ENCODE peak calls at places on chromosomes 3 and 15, in five cellular contexts. One of them, this sample, is unnamed.

GRCh38 chr3:194439915-194440550 is 41.0 kb upstream of the GP5 start:
- DNase-seq in fibroblast of pulmonary artery: no peak
- DNase-seq in HFF-Myc: no peak
- DNase-seq in body of pancreas: no peak
- DNase-seq in epithelial cell of esophagus: no peak
- DNase-seq in this sample: no peak

GRCh38 chr3:100759162-100759561 is 49.9 kb downstream of the TFG start:
- DNase-seq in fibroblast of pulmonary artery: no peak
- DNase-seq in HFF-Myc: no peak
- DNase-seq in body of pancreas: no peak
- DNase-seq in epithelial cell of esophagus: no peak
- DNase-seq in this sample: no peak

GRCh38 chr3:195110647-195111321 is 160.2 kb downstream of the XXYLT1 start:
- DNase-seq in fibroblast of pulmonary artery: no peak
- DNase-seq in HFF-Myc: no peak
- DNase-seq in body of pancreas: peak; percentile 22
- DNase-seq in epithelial cell of esophagus: no peak
- DNase-seq in this sample: no peak

GRCh38 chr15:44584162-44584749 is 47.3 kb downstream of the EIF3J start:
- DNase-seq in fibroblast of pulmonary artery: peak; percentile 51
- DNase-seq in HFF-Myc: no peak
- DNase-seq in body of pancreas: peak; percentile 46
- DNase-seq in epithelial cell of esophagus: peak; percentile 65
- DNase-seq in this sample: no peak

GRCh38 chr15:70742928-70743327 is 20.4 kb downstream of the UACA start:
- DNase-seq in fibroblast of pulmonary artery: no peak
- DNase-seq in HFF-Myc: no peak
- DNase-seq in body of pancreas: no peak
- DNase-seq in epithelial cell of esophagus: no peak
- DNase-seq in this sample: no peak

GRCh38 chr15:69314174-69314573 is 15.5 kb downstream of the PAQR5 start:
- DNase-seq in fibroblast of pulmonary artery: no peak
- DNase-seq in HFF-Myc: no peak
- DNase-seq in body of pancreas: no peak
- DNase-seq in epithelial cell of esophagus: no peak
- DNase-seq in this sample: no peak

GRCh38 chr3:195251336-195252065 is 19.5 kb downstream of the XXYLT1 start:
- DNase-seq in fibroblast of pulmonary artery: no peak
- DNase-seq in HFF-Myc: no peak
- DNase-seq in body of pancreas: no peak
- DNase-seq in epithelial cell of esophagus: no peak
- DNase-seq in this sample: no peak

GRCh38 chr3:113008117-113008516 is 17.3 kb downstream of the GTPBP8 start:
- DNase-seq in fibroblast of pulmonary artery: peak; percentile 34
- DNase-seq in HFF-Myc: no peak
- DNase-seq in body of pancreas: no peak
- DNase-seq in epithelial cell of esophagus: no peak
- DNase-seq in this sample: no peak

GRCh38 chr3:116276637-116277036 is 168.7 kb downstream of the LSAMP start:
- DNase-seq in fibroblast of pulmonary artery: no peak
- DNase-seq in HFF-Myc: no peak
- DNase-seq in body of pancreas: no peak
- DNase-seq in epithelial cell of esophagus: no peak
- DNase-seq in this sample: no peak

GRCh38 chr3:127735767-127736693 is 63.3 kb downstream of the ABTB1 start:
- DNase-seq in fibroblast of pulmonary artery: peak; percentile 72
- DNase-seq in HFF-Myc: peak; percentile 42
- DNase-seq in body of pancreas: peak; percentile 53
- DNase-seq in epithelial cell of esophagus: peak; percentile 73
- DNase-seq in this sample: peak; percentile 85

GRCh38 chr15:35437157-35437556 is 108.8 kb downstream of the DPH6 start:
- DNase-seq in fibroblast of pulmonary artery: peak; percentile 34
- DNase-seq in HFF-Myc: peak; percentile 6
- DNase-seq in body of pancreas: no peak
- DNase-seq in epithelial cell of esophagus: peak; percentile 6
- DNase-seq in this sample: no peak

GRCh38 chr15:58065445-58066041 is at the start of gene ALDH1A2:
- DNase-seq in fibroblast of pulmonary artery: no peak
- DNase-seq in HFF-Myc: no peak
- DNase-seq in body of pancreas: peak; percentile 27
- DNase-seq in epithelial cell of esophagus: no peak
- DNase-seq in this sample: no peak

GRCh38 chr15:88894348-88894818 is 961 bp downstream of the HAPLN3 start:
- DNase-seq in fibroblast of pulmonary artery: peak; percentile 51
- DNase-seq in HFF-Myc: no peak
- DNase-seq in body of pancreas: peak; percentile 61
- DNase-seq in epithelial cell of esophagus: peak; percentile 83
- DNase-seq in this sample: no peak

GRCh38 chr3:35760147-35760546 is 120.8 kb downstream of the ARPP21 start:
- DNase-seq in fibroblast of pulmonary artery: no peak
- DNase-seq in HFF-Myc: no peak
- DNase-seq in body of pancreas: no peak
- DNase-seq in epithelial cell of esophagus: no peak
- DNase-seq in this sample: no peak

GRCh38 chr3:151558621-151559020 is 97.8 kb upstream of the IGSF10 start:
- DNase-seq in fibroblast of pulmonary artery: peak; percentile 48
- DNase-seq in HFF-Myc: no peak
- DNase-seq in body of pancreas: no peak
- DNase-seq in epithelial cell of esophagus: no peak
- DNase-seq in this sample: no peak

GRCh38 chr15:73650387-73651126 is 17.4 kb upstream of the NPTN start:
- DNase-seq in fibroblast of pulmonary artery: peak; percentile 84
- DNase-seq in HFF-Myc: no peak
- DNase-seq in body of pancreas: no peak
- DNase-seq in epithelial cell of esophagus: peak; percentile 85
- DNase-seq in this sample: no peak

GRCh38 chr15:63905131-63905530 is 71.4 kb upstream of the HERC1 start:
- DNase-seq in fibroblast of pulmonary artery: no peak
- DNase-seq in HFF-Myc: no peak
- DNase-seq in body of pancreas: no peak
- DNase-seq in epithelial cell of esophagus: no peak
- DNase-seq in this sample: no peak

DNA sequence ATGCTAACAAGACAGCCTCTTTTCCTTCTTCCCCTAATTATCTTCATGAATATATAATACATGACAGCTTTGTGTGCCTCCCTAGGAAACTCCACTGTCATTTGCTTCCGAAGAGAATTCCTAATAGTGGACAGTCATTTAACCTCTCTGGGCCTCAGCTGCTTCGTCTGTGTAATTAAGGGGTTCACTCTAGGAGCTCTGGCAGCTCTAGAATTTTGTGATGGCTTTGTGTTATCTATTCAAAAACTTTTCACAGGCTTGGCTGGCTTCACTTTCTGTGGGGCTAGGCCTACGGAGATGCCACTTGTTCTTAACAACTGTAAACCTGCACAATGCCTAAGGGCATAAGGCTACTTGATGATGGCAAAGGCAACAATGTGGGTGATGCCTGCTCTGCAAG is 333.9 kb upstream of the UMPS start:
- DNase-seq in fibroblast of pulmonary artery: no peak
- DNase-seq in HFF-Myc: no peak
- DNase-seq in body of pancreas: no peak
- DNase-seq in epithelial cell of esophagus: peak; percentile 10
- DNase-seq in this sample: no peak
- H3K4me3 ChIP-seq in fibroblast of pulmonary artery: no peak overlapping the region
- H3K4me3 ChIP-seq in HFF-Myc: no peak overlapping the region
- H3K4me3 ChIP-seq in body of pancreas: no peak overlapping the region
- H3K4me3 ChIP-seq in epithelial cell of esophagus: no peak overlapping the region
- H3K4me3 ChIP-seq in this sample: no peak overlapping the region

GRCh38 chr3:50885491-50885890 is 210.8 kb downstream of the DOCK3 start:
- DNase-seq in fibroblast of pulmonary artery: no peak
- DNase-seq in HFF-Myc: no peak
- DNase-seq in body of pancreas: no peak
- DNase-seq in epithelial cell of esophagus: peak; percentile 3
- DNase-seq in this sample: no peak
- TF ChIP-seq CTCF in fibroblast of pulmonary artery: no peak
- TF ChIP-seq CTCF in HFF-Myc: no peak
- TF ChIP-seq CTCF in body of pancreas: no peak
- TF ChIP-seq CTCF in epithelial cell of esophagus: peak; percentile 28
- TF ChIP-seq CTCF in this sample: no peak

DNA sequence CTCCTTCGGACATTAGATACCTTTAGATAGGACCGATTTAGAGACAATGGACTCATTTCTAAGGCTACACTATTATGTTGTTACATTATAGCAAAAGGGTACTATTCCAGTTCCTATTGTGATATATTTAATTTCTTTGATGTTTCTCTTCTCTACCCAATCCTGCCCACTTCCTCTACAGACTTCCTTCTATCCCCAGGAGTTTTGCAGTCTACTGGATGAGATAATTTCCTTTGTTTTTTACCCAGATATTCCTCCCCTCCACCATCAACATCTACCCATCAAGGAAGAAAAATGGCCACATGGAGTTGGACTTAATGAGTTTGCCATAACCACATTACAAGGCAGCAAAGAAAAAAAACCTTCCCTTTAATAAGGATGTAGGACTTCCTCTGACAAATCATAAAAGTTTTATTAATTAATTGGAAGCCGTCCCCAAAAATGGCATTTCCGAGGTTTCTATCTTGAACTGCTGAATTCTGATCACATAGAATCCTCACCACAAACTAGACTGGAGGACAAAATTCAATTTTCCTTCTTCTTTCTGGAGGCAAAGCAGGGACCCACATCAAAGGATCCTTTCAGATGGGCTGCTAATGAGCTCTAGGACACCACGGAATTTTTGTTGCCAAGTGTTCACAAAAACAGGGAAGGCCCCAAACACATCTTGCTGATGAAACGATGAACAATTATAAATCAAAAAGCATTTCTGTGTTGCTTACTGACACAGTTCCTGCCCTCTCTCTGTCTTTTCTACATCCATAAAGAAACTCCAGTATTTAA is 33.4 kb downstream of the FRMD4B start:
- DNase-seq in fibroblast of pulmonary artery: no peak
- DNase-seq in HFF-Myc: no peak
- DNase-seq in body of pancreas: no peak
- DNase-seq in epithelial cell of esophagus: no peak
- DNase-seq in this sample: no peak
- H3K4me3 ChIP-seq in fibroblast of pulmonary artery: no peak overlapping the region
- H3K4me3 ChIP-seq in HFF-Myc: no peak overlapping the region
- H3K4me3 ChIP-seq in body of pancreas: no peak overlapping the region
- H3K4me3 ChIP-seq in epithelial cell of esophagus: no peak overlapping the region
- H3K4me3 ChIP-seq in this sample: no peak overlapping the region

DNA sequence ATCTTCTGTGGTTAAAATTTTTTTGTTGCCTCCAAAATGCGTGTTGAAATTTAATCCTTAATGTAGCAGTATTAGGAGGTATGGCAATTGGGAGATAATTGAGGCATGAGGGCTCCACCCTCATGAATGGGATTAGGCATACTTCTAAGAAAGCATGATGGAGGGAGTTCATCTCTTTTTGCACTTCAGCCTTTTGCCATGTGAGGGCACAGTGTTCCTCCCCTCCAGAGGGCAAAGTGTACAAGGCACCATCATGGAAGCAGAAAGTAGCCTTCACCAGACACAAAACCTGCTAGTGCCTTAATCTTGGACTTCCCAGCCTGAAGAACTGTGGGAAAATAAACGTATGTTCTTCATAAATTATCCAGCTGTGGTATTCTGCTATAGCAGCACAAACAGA is 429.5 kb downstream of the ZIC1 start:
- DNase-seq in fibroblast of pulmonary artery: peak; percentile 32
- DNase-seq in HFF-Myc: no peak
- DNase-seq in body of pancreas: no peak
- DNase-seq in epithelial cell of esophagus: peak; percentile 16
- DNase-seq in this sample: no peak
- TF ChIP-seq CTCF in fibroblast of pulmonary artery: peak; percentile 46
- TF ChIP-seq CTCF in HFF-Myc: peak; percentile 34
- TF ChIP-seq CTCF in body of pancreas: no peak
- TF ChIP-seq CTCF in epithelial cell of esophagus: no peak
- TF ChIP-seq CTCF in this sample: peak; percentile 31

GRCh38 chr15:99250494-99251435 is 516 bp upstream of the LRRC28 start:
- DNase-seq in fibroblast of pulmonary artery: peak; percentile 100
- DNase-seq in HFF-Myc: peak; percentile 98
- DNase-seq in body of pancreas: peak; percentile 99
- DNase-seq in epithelial cell of esophagus: peak; percentile 99
- DNase-seq in this sample: peak; percentile 88

GRCh38 chr15:99250001-99250400 is 620 bp upstream of the TTC23 start:
- DNase-seq in fibroblast of pulmonary artery: no peak
- DNase-seq in HFF-Myc: no peak
- DNase-seq in body of pancreas: no peak
- DNase-seq in epithelial cell of esophagus: no peak
- DNase-seq in this sample: no peak

GRCh38 chr15:99253381-99254090 is 2.3 kb downstream of the LRRC28 start:
- DNase-seq in fibroblast of pulmonary artery: peak; percentile 34
- DNase-seq in HFF-Myc: peak; percentile 19
- DNase-seq in body of pancreas: no peak
- DNase-seq in epithelial cell of esophagus: no peak
- DNase-seq in this sample: no peak

GRCh38 chr15:99251436-99251821 is at the start of gene LRRC28:
- DNase-seq in fibroblast of pulmonary artery: no peak
- DNase-seq in HFF-Myc: no peak
- DNase-seq in body of pancreas: no peak
- DNase-seq in epithelial cell of esophagus: no peak
- DNase-seq in this sample: no peak

GRCh38 chr15:99252326-99252725 is 1.0 kb downstream of the LRRC28 start:
- DNase-seq in fibroblast of pulmonary artery: no peak
- DNase-seq in HFF-Myc: no peak
- DNase-seq in body of pancreas: no peak
- DNase-seq in epithelial cell of esophagus: no peak
- DNase-seq in this sample: no peak
- H3K4me3 ChIP-seq in fibroblast of pulmonary artery: peak overlapping the region; percentile 74
- H3K4me3 ChIP-seq in HFF-Myc: peak overlapping the region; percentile 70
- H3K4me3 ChIP-seq in body of pancreas: no peak overlapping the region
- H3K4me3 ChIP-seq in epithelial cell of esophagus: peak overlapping the region; percentile 79
- H3K4me3 ChIP-seq in this sample: peak overlapping the region; percentile 90

GRCh38 chr15:39511915-39512260 is 69.0 kb upstream of the THBS1 start:
- DNase-seq in fibroblast of pulmonary artery: peak; percentile 76
- DNase-seq in HFF-Myc: peak; percentile 58
- DNase-seq in body of pancreas: no peak
- DNase-seq in epithelial cell of esophagus: peak; percentile 32
- DNase-seq in this sample: no peak
- TF ChIP-seq CTCF in fibroblast of pulmonary artery: no peak
- TF ChIP-seq CTCF in HFF-Myc: no peak
- TF ChIP-seq CTCF in body of pancreas: no peak
- TF ChIP-seq CTCF in epithelial cell of esophagus: no peak
- TF ChIP-seq CTCF in this sample: no peak

DNA sequence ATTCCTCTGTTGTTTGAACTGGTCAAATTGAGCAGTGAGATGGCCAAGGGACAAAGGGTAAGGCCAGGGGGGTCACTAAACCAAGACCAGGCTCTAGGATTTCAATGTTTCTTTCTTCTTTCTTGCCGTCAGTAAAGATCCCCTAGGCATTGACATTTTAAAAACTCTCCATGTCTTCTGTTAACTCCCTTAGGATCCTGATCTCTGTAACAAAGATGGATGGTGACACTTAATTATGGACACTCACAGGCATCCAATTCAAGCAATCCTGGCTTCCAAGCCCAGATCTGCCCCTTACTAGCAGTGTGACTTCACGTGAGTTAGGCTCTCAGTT is 415.0 kb downstream of the RBMS3 start:
- DNase-seq in fibroblast of pulmonary artery: no peak
- DNase-seq in HFF-Myc: no peak
- DNase-seq in body of pancreas: no peak
- DNase-seq in epithelial cell of esophagus: no peak
- DNase-seq in this sample: no peak
- H3K4me3 ChIP-seq in fibroblast of pulmonary artery: no peak overlapping the region
- H3K4me3 ChIP-seq in HFF-Myc: no peak overlapping the region
- H3K4me3 ChIP-seq in body of pancreas: no peak overlapping the region
- H3K4me3 ChIP-seq in epithelial cell of esophagus: no peak overlapping the region
- H3K4me3 ChIP-seq in this sample: no peak overlapping the region